ENCODE peak calls at places on chromosomes 11 and 22, in nine cellular contexts. One of them, this sample, is unnamed.

GRCh38 chr11:79314906-79315689 is 125.7 kb downstream of the TENM4 start:
- DNase-seq in brain microvascular endothelial cell: peak; percentile 2
- DNase-seq in tibial nerve: no peak
- DNase-seq in caudate nucleus: no peak
- DNase-seq in left ventricle myocardium inferior: no peak
- DNase-seq in foreskin keratinocyte: peak; percentile 11
- DNase-seq in H9: peak; percentile 59
- DNase-seq in tibial artery: no peak
- DNase-seq in pancreas: no peak
- DNase-seq in this sample: no peak

GRCh38 chr22:43921361-43921760 is 2.2 kb upstream of the PNPLA3 start:
- DNase-seq in left ventricle myocardium inferior: no peak
- DNase-seq in H9: no peak
- DNase-seq in pancreas: no peak
- DNase-seq in brain microvascular endothelial cell: peak; percentile 65
- DNase-seq in tibial nerve: no peak
- DNase-seq in foreskin keratinocyte: no peak
- DNase-seq in caudate nucleus: no peak
- DNase-seq in tibial artery: no peak
- DNase-seq in this sample: no peak

GRCh38 chr11:3944198-3944597 is 88.7 kb downstream of the STIM1 start:
- DNase-seq in tibial artery: peak; percentile 82
- DNase-seq in H9: no peak
- DNase-seq in brain microvascular endothelial cell: no peak
- DNase-seq in foreskin keratinocyte: no peak
- DNase-seq in pancreas: no peak
- DNase-seq in left ventricle myocardium inferior: peak; percentile 24
- DNase-seq in tibial nerve: peak; percentile 26
- DNase-seq in caudate nucleus: no peak
- DNase-seq in this sample: no peak

GRCh38 chr11:11916981-11917399 is 75.2 kb downstream of the USP47 start:
- DNase-seq in caudate nucleus: no peak
- DNase-seq in H9: no peak
- DNase-seq in pancreas: no peak
- DNase-seq in brain microvascular endothelial cell: peak; percentile 81
- DNase-seq in foreskin keratinocyte: peak; percentile 70
- DNase-seq in left ventricle myocardium inferior: no peak
- DNase-seq in tibial artery: no peak
- DNase-seq in tibial nerve: no peak
- DNase-seq in this sample: no peak

GRCh38 chr11:2693271-2693833 is 6.4 kb downstream of the KCNQ1OT1 start:
- DNase-seq in foreskin keratinocyte: no peak
- DNase-seq in brain microvascular endothelial cell: no peak
- DNase-seq in H9: peak; percentile 96
- DNase-seq in tibial artery: peak; percentile 9
- DNase-seq in tibial nerve: no peak
- DNase-seq in left ventricle myocardium inferior: no peak
- DNase-seq in caudate nucleus: no peak
- DNase-seq in pancreas: peak; percentile 53
- DNase-seq in this sample: no peak

GRCh38 chr22:30362632-30363281 is 6.0 kb downstream of the CCDC157 start:
- DNase-seq in left ventricle myocardium inferior: no peak
- DNase-seq in foreskin keratinocyte: no peak
- DNase-seq in H9: peak; percentile 84
- DNase-seq in pancreas: no peak
- DNase-seq in caudate nucleus: no peak
- DNase-seq in brain microvascular endothelial cell: no peak
- DNase-seq in tibial artery: no peak
- DNase-seq in tibial nerve: no peak
- DNase-seq in this sample: no peak

GRCh38 chr22:42947211-42947990 is 67.5 kb downstream of the PACSIN2 start:
- DNase-seq in caudate nucleus: no peak
- DNase-seq in brain microvascular endothelial cell: peak; percentile 37
- DNase-seq in tibial nerve: no peak
- DNase-seq in H9: peak; percentile 41
- DNase-seq in pancreas: peak; percentile 94
- DNase-seq in tibial artery: no peak
- DNase-seq in left ventricle myocardium inferior: peak; percentile 73
- DNase-seq in foreskin keratinocyte: no peak
- DNase-seq in this sample: peak; percentile 55

GRCh38 chr11:46273511-46274205 is 3.8 kb upstream of the CREB3L1 start:
- DNase-seq in H9: no peak
- DNase-seq in tibial nerve: no peak
- DNase-seq in foreskin keratinocyte: no peak
- DNase-seq in tibial artery: no peak
- DNase-seq in left ventricle myocardium inferior: no peak
- DNase-seq in caudate nucleus: no peak
- DNase-seq in pancreas: no peak
- DNase-seq in brain microvascular endothelial cell: no peak
- DNase-seq in this sample: no peak

GRCh38 chr11:17238377-17238776 is 30.6 kb upstream of the PIK3C2A start:
- DNase-seq in pancreas: no peak
- DNase-seq in caudate nucleus: no peak
- DNase-seq in tibial nerve: no peak
- DNase-seq in H9: no peak
- DNase-seq in left ventricle myocardium inferior: no peak
- DNase-seq in brain microvascular endothelial cell: no peak
- DNase-seq in foreskin keratinocyte: peak; percentile 78
- DNase-seq in tibial artery: no peak
- DNase-seq in this sample: no peak

GRCh38 chr11:125375146-125375545 is 120.9 kb downstream of the FEZ1 start:
- DNase-seq in pancreas: no peak
- DNase-seq in caudate nucleus: no peak
- DNase-seq in tibial artery: no peak
- DNase-seq in tibial nerve: no peak
- DNase-seq in foreskin keratinocyte: no peak
- DNase-seq in H9: no peak
- DNase-seq in brain microvascular endothelial cell: no peak
- DNase-seq in left ventricle myocardium inferior: no peak
- DNase-seq in this sample: no peak

GRCh38 chr11:19237813-19238212 is 2.9 kb downstream of the E2F8 start:
- DNase-seq in foreskin keratinocyte: no peak
- DNase-seq in H9: no peak
- DNase-seq in left ventricle myocardium inferior: no peak
- DNase-seq in tibial nerve: no peak
- DNase-seq in tibial artery: no peak
- DNase-seq in caudate nucleus: no peak
- DNase-seq in brain microvascular endothelial cell: no peak
- DNase-seq in pancreas: no peak
- DNase-seq in this sample: no peak

GRCh38 chr11:36619502-36619901 is 21.5 kb upstream of the RAG2 start:
- DNase-seq in foreskin keratinocyte: no peak
- DNase-seq in pancreas: no peak
- DNase-seq in caudate nucleus: no peak
- DNase-seq in tibial nerve: no peak
- DNase-seq in H9: no peak
- DNase-seq in brain microvascular endothelial cell: no peak
- DNase-seq in tibial artery: no peak
- DNase-seq in left ventricle myocardium inferior: no peak
- DNase-seq in this sample: no peak

GRCh38 chr22:20087319-20088262 is 7.5 kb downstream of the DGCR8 start:
- DNase-seq in caudate nucleus: no peak
- DNase-seq in tibial nerve: no peak
- DNase-seq in foreskin keratinocyte: no peak
- DNase-seq in pancreas: no peak
- DNase-seq in left ventricle myocardium inferior: no peak
- DNase-seq in tibial artery: no peak
- DNase-seq in brain microvascular endothelial cell: no peak
- DNase-seq in H9: no peak
- DNase-seq in this sample: no peak

GRCh38 chr11:61439615-61440014 is 9.7 kb downstream of the SDHAF2 start:
- DNase-seq in H9: no peak
- DNase-seq in brain microvascular endothelial cell: no peak
- DNase-seq in tibial artery: no peak
- DNase-seq in left ventricle myocardium inferior: no peak
- DNase-seq in caudate nucleus: no peak
- DNase-seq in tibial nerve: no peak
- DNase-seq in pancreas: no peak
- DNase-seq in foreskin keratinocyte: no peak
- DNase-seq in this sample: no peak

GRCh38 chr22:30424471-30425326 is 869 bp upstream of the MTFP1 start:
- DNase-seq in caudate nucleus: peak; percentile 7
- DNase-seq in H9: peak; percentile 48
- DNase-seq in pancreas: no peak
- DNase-seq in tibial nerve: no peak
- DNase-seq in left ventricle myocardium inferior: no peak
- DNase-seq in brain microvascular endothelial cell: peak; percentile 37
- DNase-seq in foreskin keratinocyte: no peak
- DNase-seq in tibial artery: no peak
- DNase-seq in this sample: no peak

GRCh38 chr11:118109231-118109630 is 22.5 kb upstream of the SMIM35 start:
- DNase-seq in tibial artery: no peak
- DNase-seq in left ventricle myocardium inferior: peak; percentile 29
- DNase-seq in brain microvascular endothelial cell: no peak
- DNase-seq in foreskin keratinocyte: peak; percentile 47
- DNase-seq in pancreas: no peak
- DNase-seq in tibial nerve: no peak
- DNase-seq in caudate nucleus: no peak
- DNase-seq in H9: no peak
- DNase-seq in this sample: peak; percentile 52

GRCh38 chr11:69558519-69558941 is 77.1 kb downstream of the LINC01488 start:
- DNase-seq in H9: no peak
- DNase-seq in tibial nerve: no peak
- DNase-seq in brain microvascular endothelial cell: no peak
- DNase-seq in left ventricle myocardium inferior: no peak
- DNase-seq in foreskin keratinocyte: no peak
- DNase-seq in caudate nucleus: no peak
- DNase-seq in pancreas: no peak
- DNase-seq in tibial artery: no peak
- DNase-seq in this sample: no peak

GRCh38 chr11:73034330-73034729 is 107.8 kb downstream of the FCHSD2 start:
- DNase-seq in caudate nucleus: no peak
- DNase-seq in brain microvascular endothelial cell: no peak
- DNase-seq in foreskin keratinocyte: no peak
- DNase-seq in H9: no peak
- DNase-seq in tibial artery: no peak
- DNase-seq in pancreas: no peak
- DNase-seq in left ventricle myocardium inferior: no peak
- DNase-seq in tibial nerve: no peak
- DNase-seq in this sample: no peak

GRCh38 chr22:38292694-38293093 is 19.9 kb upstream of the TMEM184B start:
- DNase-seq in caudate nucleus: no peak
- DNase-seq in left ventricle myocardium inferior: no peak
- DNase-seq in tibial nerve: no peak
- DNase-seq in pancreas: no peak
- DNase-seq in H9: no peak
- DNase-seq in tibial artery: no peak
- DNase-seq in foreskin keratinocyte: no peak
- DNase-seq in brain microvascular endothelial cell: peak; percentile 36
- DNase-seq in this sample: no peak

GRCh38 chr22:46068908-46069481 is 81.3 kb upstream of the PPARA start:
- DNase-seq in pancreas: peak; percentile 56
- DNase-seq in tibial nerve: peak; percentile 12
- DNase-seq in tibial artery: peak; percentile 20
- DNase-seq in foreskin keratinocyte: peak; percentile 69
- DNase-seq in caudate nucleus: no peak
- DNase-seq in left ventricle myocardium inferior: peak; percentile 27
- DNase-seq in brain microvascular endothelial cell: no peak
- DNase-seq in H9: no peak
- DNase-seq in this sample: no peak
- H3K27ac ChIP-seq in pancreas: peak overlapping the region; percentile 100
- H3K27ac ChIP-seq in tibial nerve: peak overlapping the region; percentile 100
- H3K27ac ChIP-seq in tibial artery: peak overlapping the region; percentile 99
- H3K27ac ChIP-seq in foreskin keratinocyte: peak overlapping the region; percentile 98
- H3K27ac ChIP-seq in caudate nucleus: peak overlapping the region; percentile 98
- H3K27ac ChIP-seq in left ventricle myocardium inferior: peak overlapping the region; percentile 100
- H3K27ac ChIP-seq in brain microvascular endothelial cell: peak overlapping the region; percentile 93
- H3K27ac ChIP-seq in H9: no peak overlapping the region
- H3K27ac ChIP-seq in this sample: peak overlapping the region; percentile 100

DNA sequence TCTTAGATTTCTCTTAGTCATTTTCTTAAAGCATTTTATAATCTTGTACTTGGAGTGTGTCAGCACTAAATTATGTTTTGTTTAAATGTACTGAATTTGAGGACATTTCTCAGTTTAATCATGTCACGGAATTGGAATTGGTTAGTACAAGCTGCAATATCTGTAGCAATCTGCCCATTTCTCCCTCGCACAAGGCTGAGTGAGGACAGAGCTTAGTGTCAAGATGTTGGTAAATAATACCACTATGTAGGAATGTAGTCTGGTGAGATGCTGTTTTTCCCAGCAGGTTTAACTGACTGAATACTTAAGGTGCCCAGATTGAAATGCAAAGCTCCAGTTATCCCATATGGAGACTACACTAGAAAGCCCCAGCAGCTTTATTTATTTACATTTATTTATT is 30.6 kb downstream of the SREBF2 start:
- DNase-seq in tibial artery: no peak
- DNase-seq in caudate nucleus: no peak
- DNase-seq in pancreas: no peak
- DNase-seq in left ventricle myocardium inferior: no peak
- DNase-seq in H9: no peak
- DNase-seq in brain microvascular endothelial cell: no peak
- DNase-seq in foreskin keratinocyte: no peak
- DNase-seq in tibial nerve: no peak
- DNase-seq in this sample: no peak
- H3K27ac ChIP-seq in tibial artery: no peak overlapping the region
- H3K27ac ChIP-seq in caudate nucleus: no peak overlapping the region
- H3K27ac ChIP-seq in pancreas: no peak overlapping the region
- H3K27ac ChIP-seq in left ventricle myocardium inferior: peak overlapping the region; percentile 59
- H3K27ac ChIP-seq in H9: no peak overlapping the region
- H3K27ac ChIP-seq in brain microvascular endothelial cell: no peak overlapping the region
- H3K27ac ChIP-seq in foreskin keratinocyte: no peak overlapping the region
- H3K27ac ChIP-seq in tibial nerve: peak overlapping the region; percentile 77
- H3K27ac ChIP-seq in this sample: peak overlapping the region; percentile 64

GRCh38 chr22:41541484-41541883 is 2.8 kb downstream of the POLR3H start:
- DNase-seq in H9: no peak
- DNase-seq in caudate nucleus: no peak
- DNase-seq in foreskin keratinocyte: no peak
- DNase-seq in left ventricle myocardium inferior: no peak
- DNase-seq in brain microvascular endothelial cell: no peak
- DNase-seq in pancreas: no peak
- DNase-seq in tibial artery: no peak
- DNase-seq in tibial nerve: no peak
- DNase-seq in this sample: no peak
- H3K27ac ChIP-seq in H9: no peak overlapping the region
- H3K27ac ChIP-seq in caudate nucleus: peak overlapping the region; percentile 59
- H3K27ac ChIP-seq in foreskin keratinocyte: no peak overlapping the region
- H3K27ac ChIP-seq in left ventricle myocardium inferior: no peak overlapping the region
- H3K27ac ChIP-seq in brain microvascular endothelial cell: no peak overlapping the region
- H3K27ac ChIP-seq in pancreas: no peak overlapping the region
- H3K27ac ChIP-seq in tibial artery: peak overlapping the region; percentile 30
- H3K27ac ChIP-seq in tibial nerve: no peak overlapping the region
- H3K27ac ChIP-seq in this sample: no peak overlapping the region

DNA sequence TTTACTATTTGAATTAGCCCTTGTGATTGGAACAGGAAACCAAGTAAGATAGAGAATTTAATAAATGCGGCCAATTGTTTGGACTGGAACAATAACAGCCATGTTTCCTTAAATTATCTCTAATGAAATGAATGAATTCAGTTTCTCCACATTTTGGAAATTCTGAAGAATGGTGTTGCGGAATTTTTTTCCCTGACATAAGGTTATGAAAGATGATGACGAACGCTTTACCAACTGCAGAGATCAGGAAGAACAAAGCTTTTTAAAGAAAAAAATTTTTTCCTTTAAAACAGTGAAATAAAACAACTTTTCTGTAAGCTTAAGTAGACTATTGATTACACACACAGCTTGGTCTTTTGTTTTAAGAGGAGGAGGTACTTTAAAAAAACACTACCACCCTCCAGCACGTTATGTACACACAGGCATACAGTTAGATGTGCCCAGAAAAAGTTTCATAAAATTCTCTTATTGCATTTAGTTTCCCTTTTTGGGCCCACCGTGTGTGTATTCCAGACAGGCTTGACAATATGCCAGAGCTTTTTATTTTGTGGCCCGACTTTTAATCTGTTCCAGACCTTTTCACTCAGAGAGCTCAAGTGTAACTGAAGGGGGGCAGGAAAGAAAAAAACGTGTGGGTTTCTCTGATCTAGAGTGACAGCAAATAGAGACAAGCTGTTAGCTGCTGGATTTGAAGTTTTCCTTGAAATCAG is 77.3 kb downstream of the YAP1 start:
- DNase-seq in caudate nucleus: no peak
- DNase-seq in left ventricle myocardium inferior: no peak
- DNase-seq in tibial nerve: no peak
- DNase-seq in brain microvascular endothelial cell: no peak
- DNase-seq in pancreas: no peak
- DNase-seq in foreskin keratinocyte: no peak
- DNase-seq in tibial artery: no peak
- DNase-seq in H9: no peak
- DNase-seq in this sample: no peak
- H3K27ac ChIP-seq in caudate nucleus: no peak overlapping the region
- H3K27ac ChIP-seq in left ventricle myocardium inferior: peak overlapping the region; percentile 5
- H3K27ac ChIP-seq in tibial nerve: peak overlapping the region; percentile 79
- H3K27ac ChIP-seq in brain microvascular endothelial cell: no peak overlapping the region
- H3K27ac ChIP-seq in pancreas: no peak overlapping the region
- H3K27ac ChIP-seq in foreskin keratinocyte: no peak overlapping the region
- H3K27ac ChIP-seq in tibial artery: peak overlapping the region; percentile 60
- H3K27ac ChIP-seq in H9: no peak overlapping the region
- H3K27ac ChIP-seq in this sample: no peak overlapping the region